ENCODE peak calls at places on chromosomes 12 and 14, in eight cellular contexts. T, W, Z, S, N, M, A and C are unnamed samples.

GRCh38 chr12:23210573-23210972 is 585.6 kb downstream of the ETNK1 start:
- DNase-seq in T (no peak), W (no peak), Z (no peak), S (no peak), N (no peak), M (no peak), A (no peak), C (no peak)

GRCh38 chr12:16587110-16587453 is 18.9 kb downstream of the LMO3 start:
- DNase-seq in T (no peak), W (no peak), Z (no peak), S (no peak), N (no peak), M (no peak), A (no peak), C (no peak)

GRCh38 chr14:45787167-45787566 is 534.2 kb upstream of the MIS18BP1 start:
- DNase-seq in T (no peak), W (no peak), Z (no peak), S (no peak), N (no peak), M (no peak), A (peak), C (no peak)

GRCh38 chr14:99518441-99519346 is 37.5 kb downstream of the CCNK start:
- DNase-seq in T (peak), W (no peak), Z (peak), S (peak), N (peak), M (no peak), A (peak), C (peak)

GRCh38 chr12:83003026-83003425 is 316.3 kb downstream of the TMTC2 start:
- DNase-seq in T (no peak), W (no peak), Z (no peak), S (no peak), N (no peak), M (no peak), A (no peak), C (no peak)

GRCh38 chr12:65822732-65823480 is 1.4 kb upstream of the HMGA2 start:
- DNase-seq in T (peak), W (peak), Z (no peak), S (no peak), N (no peak), M (no peak), A (no peak), C (no peak)

GRCh38 chr12:71754461-71755145 is at the start of gene RAB21:
- DNase-seq in T (peak), W (peak), Z (peak), S (peak), N (peak), M (peak), A (peak), C (peak)

GRCh38 chr14:102096569-102097188 is 9.8 kb upstream of the HSP90AA1 start:
- DNase-seq in T (peak), W (peak), Z (peak), S (peak), N (peak), M (no peak), A (peak), C (peak)

GRCh38 chr14:68655021-68655811 is 137.7 kb downstream of the ZFP36L1 start:
- DNase-seq in T (no peak), W (no peak), Z (no peak), S (no peak), N (no peak), M (no peak), A (no peak), C (no peak)

GRCh38 chr12:19779393-19780056 is 340.2 kb downstream of the AEBP2 start:
- DNase-seq in T (no peak), W (no peak), Z (no peak), S (no peak), N (no peak), M (no peak), A (no peak), C (no peak)